ENCODE peak calls at places on chromosomes 13 and 19, in seven cellular contexts. D is T-cell; V is T-helper 17 cell; J is CD8-positive, alpha-beta memory T cell; O is Daoy; I is choroid plexus epithelial cell; Z is NCI-H524. H is an unnamed sample.

GRCh38 chr13:101144808-101145419 is 271.4 kb downstream of the NALCN start:
- DNase-seq in I (peak; percentile 78), V (no peak), Z (peak; percentile 52), O (peak; percentile 38), J (no peak), D (no peak), H (peak; percentile 57)

GRCh38 chr19:13689050-13689449 is 75.3 kb upstream of the MRI1 start:
- DNase-seq in V (no peak), O (peak; percentile 52), D (no peak), I (peak; percentile 28), Z (peak; percentile 83), J (no peak), H (no peak)

GRCh38 chr19:46411088-46412033 is 2.0 kb downstream of the CCDC8 start:
- DNase-seq in J (no peak), V (no peak), I (no peak), D (no peak), O (no peak), Z (no peak), H (no peak)

GRCh38 chr13:28953714-28954113 is 133.6 kb downstream of the MTUS2 start:
- DNase-seq in D (no peak), O (no peak), V (no peak), I (no peak), J (no peak), Z (peak; percentile 6), H (no peak)

GRCh38 chr13:77048592-77048991 is 21.6 kb upstream of the FBXL3 start:
- DNase-seq in V (no peak), D (no peak), O (no peak), J (no peak), I (peak; percentile 13), Z (no peak), H (no peak)

GRCh38 chr19:5967994-5968430 is 9.9 kb downstream of the RANBP3 start:
- DNase-seq in J (peak; percentile 49), I (peak; percentile 92), D (peak; percentile 41), Z (peak; percentile 48), O (peak; percentile 73), V (peak; percentile 39), H (peak; percentile 70)

GRCh38 chr19:11482384-11483050 is 1.7 kb upstream of the ELAVL3 start:
- DNase-seq in O (peak; percentile 92), I (peak; percentile 84), Z (peak; percentile 89), V (peak; percentile 82), D (peak; percentile 83), J (peak; percentile 85), H (peak; percentile 36)

GRCh38 chr19:47707135-47707925 is 5.9 kb upstream of the EHD2 start:
- DNase-seq in J (peak; percentile 54), D (peak; percentile 64), V (peak; percentile 43), O (peak; percentile 84), Z (peak; percentile 83), I (peak; percentile 87), H (peak; percentile 66)

GRCh38 chr19:9044449-9044848 is 34.2 kb upstream of the MUC16 start:
- DNase-seq in Z (no peak), V (no peak), O (no peak), I (no peak), D (no peak), J (no peak), H (no peak)

H was measured in fibroblast of the conjunctiva.